ENCODE peak calls at places on chromosome 11, in four cellular contexts. One of them, this sample, is unnamed.

GRCh38 chr11:64850979-64851567 is 6.6 kb upstream of the CDC42BPG start:
- DNase-seq in HepG2: no peak
- DNase-seq in H1: no peak
- DNase-seq in GM12878: peak
- DNase-seq in this sample: no peak

GRCh38 chr11:78313181-78313788 is 104.3 kb downstream of the GAB2 start:
- DNase-seq in HepG2: peak
- DNase-seq in H1: no peak
- DNase-seq in GM12878: no peak
- DNase-seq in this sample: no peak

GRCh38 chr11:1285876-1286275 is 23.6 kb downstream of the TOLLIP start:
- DNase-seq in HepG2: no peak
- DNase-seq in H1: no peak
- DNase-seq in GM12878: no peak
- DNase-seq in this sample: no peak

GRCh38 chr11:87266751-87267150 is 229.0 kb downstream of the TMEM135 start:
- DNase-seq in HepG2: no peak
- DNase-seq in H1: no peak
- DNase-seq in GM12878: no peak
- DNase-seq in this sample: no peak

GRCh38 chr11:45354976-45355705 is 69.0 kb upstream of the SYT13 start:
- DNase-seq in HepG2: no peak
- DNase-seq in H1: no peak
- DNase-seq in GM12878: no peak
- DNase-seq in this sample: peak

GRCh38 chr11:57474017-57474750 is 13.9 kb downstream of the RTN4RL2 start:
- DNase-seq in HepG2: no peak
- DNase-seq in H1: no peak
- DNase-seq in GM12878: peak
- DNase-seq in this sample: no peak

GRCh38 chr11:119134389-119134978 is 13.1 kb downstream of the HINFP start:
- DNase-seq in HepG2: no peak
- DNase-seq in H1: no peak
- DNase-seq in GM12878: no peak
- DNase-seq in this sample: no peak

GRCh38 chr11:10674991-10675440 is 18.5 kb downstream of the IRAG1 start:
- DNase-seq in HepG2: no peak
- DNase-seq in H1: no peak
- DNase-seq in GM12878: no peak
- DNase-seq in this sample: no peak

GRCh38 chr11:120184946-120185677 is 25.7 kb upstream of the OAF start:
- DNase-seq in HepG2: peak
- DNase-seq in H1: no peak
- DNase-seq in GM12878: no peak
- DNase-seq in this sample: no peak

GRCh38 chr11:14309425-14310192 is 49.4 kb downstream of the RRAS2 start:
- DNase-seq in HepG2: no peak
- DNase-seq in H1: no peak
- DNase-seq in GM12878: no peak
- DNase-seq in this sample: no peak

GRCh38 chr11:57425565-57426438 is 1.1 kb downstream of the SLC43A3 start:
- DNase-seq in HepG2: no peak
- DNase-seq in H1: no peak
- DNase-seq in GM12878: no peak
- DNase-seq in this sample: no peak

GRCh38 chr11:71147331-71147730 is 105.0 kb downstream of the SHANK2 start:
- DNase-seq in HepG2: no peak
- DNase-seq in H1: no peak
- DNase-seq in GM12878: no peak
- DNase-seq in this sample: no peak
- TF ChIP-seq SUZ12 in HepG2: no peak
- TF ChIP-seq SUZ12 in H1: no peak
- TF ChIP-seq SUZ12 in GM12878: no peak
- TF ChIP-seq SUZ12 in this sample: no peak

DNA sequence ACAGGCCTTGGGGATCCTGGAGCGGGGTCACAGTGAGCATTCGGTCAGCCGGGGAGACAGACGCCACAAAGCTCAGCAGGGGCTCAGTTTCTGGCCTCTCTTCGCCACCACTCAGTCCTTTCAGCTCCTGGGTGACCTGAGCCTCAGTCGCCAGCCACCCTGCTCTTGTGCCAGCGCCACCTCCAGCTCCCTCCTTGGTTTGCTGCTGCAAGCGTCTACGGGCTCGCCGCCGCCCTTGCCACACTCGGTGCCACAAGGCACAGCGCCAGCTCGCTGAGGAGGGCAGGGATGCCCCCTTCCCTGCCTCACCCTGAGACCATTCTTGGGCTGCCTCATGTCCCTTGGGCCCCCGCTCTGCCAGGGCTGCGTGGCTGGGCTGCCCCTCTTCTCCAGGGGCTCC is 1.5 kb upstream of the EEF1G start:
- DNase-seq in HepG2: no peak
- DNase-seq in H1: no peak
- DNase-seq in GM12878: no peak
- DNase-seq in this sample: no peak
- TF ChIP-seq SP1 in HepG2: no peak
- TF ChIP-seq SP1 in H1: no peak
- TF ChIP-seq SP1 in GM12878: no peak
- TF ChIP-seq SP1 in this sample: no peak

DNA sequence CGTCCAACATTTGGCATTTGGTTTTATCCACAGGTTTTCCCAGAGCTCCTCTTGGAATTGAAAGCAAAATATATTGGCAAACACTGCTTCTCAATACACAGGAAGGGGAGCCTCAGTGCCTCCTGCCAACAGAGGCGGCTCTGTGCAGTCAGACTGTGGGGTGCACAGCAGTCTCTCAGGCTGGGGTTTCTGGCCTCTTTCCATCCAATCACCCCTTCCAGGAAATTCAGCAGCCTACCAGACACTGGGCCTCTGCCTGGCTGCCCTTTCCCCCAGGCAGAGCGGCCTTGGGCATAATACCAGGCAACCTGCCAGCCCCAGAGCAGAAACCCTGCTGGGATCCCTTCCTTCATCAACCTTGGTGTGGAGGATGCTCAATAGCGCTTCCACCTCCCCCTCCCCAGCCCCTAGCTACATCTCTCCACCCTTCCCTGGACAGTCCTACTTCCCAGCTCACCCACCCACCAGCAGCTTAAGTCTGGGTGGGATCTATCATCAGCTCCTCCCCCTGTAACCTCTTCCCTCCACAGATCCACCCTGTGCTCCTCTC is 17.8 kb upstream of the RAPSN start:
- DNase-seq in HepG2: no peak
- DNase-seq in H1: no peak
- DNase-seq in GM12878: no peak
- DNase-seq in this sample: no peak
- TF ChIP-seq SUZ12 in HepG2: no peak
- TF ChIP-seq SUZ12 in H1: no peak
- TF ChIP-seq SUZ12 in GM12878: no peak
- TF ChIP-seq SUZ12 in this sample: no peak

DNA sequence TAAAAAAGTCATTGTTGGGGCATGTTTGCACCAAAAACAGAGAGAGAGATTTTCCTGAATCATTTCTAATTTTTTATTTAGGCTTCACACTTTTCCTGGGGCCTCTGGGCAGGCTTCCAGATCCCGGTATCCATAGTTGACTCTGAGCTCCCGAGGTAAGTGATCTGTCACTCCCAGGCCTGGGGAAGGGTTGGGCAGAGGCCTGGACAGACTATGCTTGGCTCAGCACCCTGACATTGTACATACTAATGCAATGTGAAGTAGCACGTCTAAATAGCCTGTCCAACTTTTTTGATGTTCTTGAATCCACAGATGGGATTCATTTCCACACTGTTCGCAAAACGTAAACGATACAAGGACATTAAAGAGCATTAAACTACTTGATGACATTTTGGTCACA is 514.4 kb downstream of the SOX6 start:
- DNase-seq in HepG2: no peak
- DNase-seq in H1: no peak
- DNase-seq in GM12878: no peak
- DNase-seq in this sample: no peak
- TF ChIP-seq SP1 in HepG2: no peak
- TF ChIP-seq SP1 in H1: no peak
- TF ChIP-seq SP1 in GM12878: no peak
- TF ChIP-seq SP1 in this sample: no peak

GRCh38 chr11:91796999-91797398 is 427.6 kb upstream of the FAT3 start:
- DNase-seq in HepG2: no peak
- DNase-seq in H1: no peak
- DNase-seq in GM12878: no peak
- DNase-seq in this sample: no peak
- TF ChIP-seq SUZ12 in HepG2: no peak
- TF ChIP-seq SUZ12 in H1: no peak
- TF ChIP-seq SUZ12 in GM12878: no peak
- TF ChIP-seq SUZ12 in this sample: no peak

GRCh38 chr11:19116315-19116970 is 525 bp upstream of the ZDHHC13 start:
- DNase-seq in HepG2: no peak
- DNase-seq in H1: no peak
- DNase-seq in GM12878: peak
- DNase-seq in this sample: no peak
- TF ChIP-seq SP1 in HepG2: no peak
- TF ChIP-seq SP1 in H1: no peak
- TF ChIP-seq SP1 in GM12878: no peak
- TF ChIP-seq SP1 in this sample: no peak

GRCh38 chr11:60987577-60988277 is 16.2 kb downstream of the CD6 start:
- DNase-seq in HepG2: no peak
- DNase-seq in H1: no peak
- DNase-seq in GM12878: no peak
- DNase-seq in this sample: no peak
- TF ChIP-seq SUZ12 in HepG2: no peak
- TF ChIP-seq SUZ12 in H1: no peak
- TF ChIP-seq SUZ12 in GM12878: no peak
- TF ChIP-seq SUZ12 in this sample: no peak

GRCh38 chr11:103257360-103257759 is 148.1 kb downstream of the DYNC2H1 start:
- DNase-seq in HepG2: peak
- DNase-seq in H1: no peak
- DNase-seq in GM12878: no peak
- DNase-seq in this sample: peak
- TF ChIP-seq SP1 in HepG2: no peak
- TF ChIP-seq SP1 in H1: no peak
- TF ChIP-seq SP1 in GM12878: no peak
- TF ChIP-seq SP1 in this sample: no peak